ENCODE peak calls at places on chromosomes 1 and 21, in four cellular contexts. T is A549, I is left ventricle myocardium inferior, R is cardiac muscle cell. E is an unnamed sample.

GRCh38 chr1:100034465-100034864 is 64.7 kb downstream of the SLC35A3 start:
- DNase-seq in R (peak; percentile 50), T (peak; percentile 31), I (no peak), E (no peak)

GRCh38 chr1:168879906-168880734 is 151.1 kb upstream of the DPT start:
- DNase-seq in R (peak; percentile 71), T (no peak), I (peak; percentile 20), E (peak; percentile 52)

GRCh38 chr1:185581961-185582725 is 152.0 kb upstream of the HMCN1 start:
- DNase-seq in T (no peak), R (no peak), I (no peak), E (no peak)

GRCh38 chr1:229060140-229060539 is 210.8 kb upstream of the RAB4A start:
- DNase-seq in T (no peak), I (no peak), R (peak; percentile 27), E (no peak)

GRCh38 chr1:42403880-42404400 is 23.3 kb downstream of the RIMKLA start:
- DNase-seq in R (no peak), T (no peak), I (no peak), E (no peak)

GRCh38 chr1:116377564-116378529 is 4.8 kb downstream of the ATP1A1 start:
- DNase-seq in R (peak; percentile 95), I (peak; percentile 78), T (peak; percentile 45), E (peak; percentile 77)

GRCh38 chr1:81547912-81548303 is 252.8 kb upstream of the ADGRL2 start:
- DNase-seq in T (no peak), I (no peak), R (peak; percentile 33), E (no peak)

GRCh38 chr1:44909949-44910594 is 67.0 kb upstream of the PTCH2 start:
- DNase-seq in I (no peak), T (no peak), R (no peak), E (no peak)

GRCh38 chr1:65170511-65171142 is 22.6 kb downstream of the AK4 start:
- DNase-seq in I (peak; percentile 32), T (no peak), R (peak; percentile 85), E (peak; percentile 12)

GRCh38 chr1:85344256-85344694 is 67.8 kb upstream of the BCL10 start:
- DNase-seq in R (peak; percentile 67), T (peak; percentile 65), I (no peak), E (peak; percentile 56)

GRCh38 chr1:41874350-41874749 is 44.4 kb downstream of the HIVEP3 start:
- DNase-seq in T (no peak), R (no peak), I (no peak), E (no peak)

DNA sequence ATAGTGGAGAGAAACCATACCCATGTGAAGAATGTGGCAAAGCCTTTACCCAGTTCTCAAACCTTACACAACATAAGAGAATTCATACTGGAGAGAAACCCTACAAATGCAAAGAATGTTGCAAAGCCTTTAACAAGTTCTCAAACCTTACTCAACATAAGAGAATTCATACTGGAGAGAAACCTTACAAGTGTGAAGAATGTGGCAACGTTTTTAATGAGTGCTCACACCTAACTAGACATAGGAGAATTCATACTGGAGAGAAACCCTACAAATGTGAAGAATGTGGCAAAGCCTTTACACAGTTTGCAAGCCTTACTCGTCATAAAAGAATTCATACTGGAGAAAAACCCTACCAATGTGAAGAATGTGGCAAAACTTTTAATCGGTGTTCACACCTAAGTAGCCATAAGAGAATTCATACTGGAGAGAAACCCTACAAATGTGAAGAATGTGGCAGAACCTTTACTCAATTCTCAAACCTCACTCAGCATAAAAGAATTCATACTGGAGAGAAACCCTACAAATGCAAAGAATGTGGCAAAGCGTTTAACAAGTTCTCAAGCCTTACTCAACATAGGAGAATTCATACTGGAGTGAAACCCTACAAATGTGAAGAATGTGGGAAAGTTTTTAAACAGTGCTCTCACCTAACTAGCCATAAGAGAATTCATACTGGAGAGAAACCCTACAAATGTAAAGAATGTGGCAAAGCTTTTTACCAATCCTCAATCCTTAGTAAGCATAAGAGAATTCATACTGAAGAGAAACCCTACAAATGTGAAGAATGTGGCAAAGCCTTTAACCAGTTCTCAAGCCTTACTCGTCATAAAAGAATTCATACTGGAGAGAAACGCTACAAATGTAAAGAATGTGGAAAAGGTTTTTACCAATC is 80.0 kb downstream of the JMJD4 start:
- DNase-seq in R (no peak), I (no peak), T (no peak), E (no peak)
- H3K9me3 ChIP-seq in R (peaks cover 22% of the 10 kb centered on the region), I (peaks cover 100% of the 10 kb centered on the region), T (peaks cover 94% of the 10 kb centered on the region), E (peaks cover 45% of the 10 kb centered on the region)

GRCh38 chr1:235078480-235078803 is 50.2 kb downstream of the TOMM20 start:
- DNase-seq in I (no peak), R (no peak), T (no peak), E (no peak)
- H3K9me3 ChIP-seq in I (no peaks in the 10 kb centered on the region), R (no peaks in the 10 kb centered on the region), T (no peaks in the 10 kb centered on the region), E (no peaks in the 10 kb centered on the region)

GRCh38 chr1:248589334-248589733 is 8.2 kb downstream of the OR2T10 start:
- DNase-seq in R (no peak), T (no peak), I (no peak), E (no peak)

GRCh38 chr1:248596615-248597014 is 885 bp downstream of the OR2T10 start:
- DNase-seq in I (no peak), R (no peak), T (peak; percentile 10), E (no peak)

GRCh38 chr1:248590055-248590454 is 7.4 kb downstream of the OR2T10 start:
- DNase-seq in I (no peak), T (no peak), R (no peak), E (no peak)

GRCh38 chr1:248592655-248593054 is 4.8 kb downstream of the OR2T10 start:
- DNase-seq in R (no peak), T (no peak), I (no peak), E (no peak)

DNA sequence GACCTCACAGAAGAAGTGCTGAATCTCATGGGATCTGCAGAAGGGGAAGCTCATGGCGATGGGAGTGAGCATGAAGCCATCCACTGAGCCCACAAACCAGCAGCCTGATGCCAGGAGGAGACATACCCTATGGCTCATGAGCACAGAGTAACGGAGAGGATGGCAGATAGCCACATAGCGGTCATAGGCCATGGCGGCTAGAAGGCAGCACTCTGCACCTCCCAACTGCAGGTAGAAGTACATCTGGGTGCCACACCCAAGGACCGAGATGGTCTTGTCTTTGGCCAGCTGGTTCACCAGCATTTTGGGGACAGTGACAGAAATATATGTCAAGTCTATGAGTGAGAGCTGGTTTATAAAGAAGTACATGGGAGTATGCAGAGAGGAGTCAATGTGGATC is 4.3 kb downstream of the OR2T10 start:
- DNase-seq in I (no peak), T (no peak), R (no peak), E (no peak)
- H3K9me3 ChIP-seq in I (no peaks in the 10 kb centered on the region), T (no peaks in the 10 kb centered on the region), R (no peaks in the 10 kb centered on the region), E (no peaks in the 10 kb centered on the region)

GRCh38 chr1:227526524-227526923 is 36.8 kb upstream of the ZNF678 start:
- DNase-seq in T (no peak), I (no peak), R (no peak), E (no peak)

DNA sequence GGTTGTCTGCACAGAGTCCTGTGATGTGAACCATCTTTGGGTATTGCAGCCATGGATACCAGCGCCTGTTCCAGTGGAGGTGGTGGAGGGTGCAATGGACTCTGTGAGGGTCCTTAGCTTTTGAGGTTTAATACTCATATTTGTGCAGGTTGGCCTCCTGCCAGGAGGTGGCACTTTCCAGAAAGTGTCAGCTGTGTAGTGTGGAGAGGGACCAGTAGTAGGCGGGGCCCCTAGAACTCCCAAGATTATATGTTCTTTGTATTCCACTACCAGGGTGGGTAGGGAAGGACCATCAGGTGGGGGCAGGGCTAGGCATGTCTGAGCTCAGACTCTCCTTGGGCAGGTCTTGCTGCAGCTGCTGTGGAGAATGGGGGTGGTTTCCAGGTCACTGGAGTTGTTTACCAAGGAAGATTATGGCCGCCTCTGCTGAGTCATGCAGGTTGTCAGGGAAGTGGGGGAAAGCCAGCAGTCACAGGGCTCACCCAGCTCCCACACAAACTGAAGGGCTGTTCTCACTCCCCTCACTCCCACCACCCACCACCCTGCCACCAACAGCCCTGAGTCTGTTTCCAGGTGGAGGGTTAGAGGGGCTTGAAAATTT is 31.2 kb upstream of the ZNF678 start:
- DNase-seq in I (no peak), R (no peak), T (no peak), E (no peak)
- H3K9me3 ChIP-seq in I (peaks cover 100% of the 10 kb centered on the region), R (no peaks in the 10 kb centered on the region), T (peaks cover 78% of the 10 kb centered on the region), E (no peaks in the 10 kb centered on the region)

GRCh38 chr21:41403331-41403730 is 22.7 kb upstream of the MX1 start:
- DNase-seq in I (no peak), R (no peak), T (no peak), E (no peak)

GRCh38 chr21:41403966-41404365 is 22.1 kb upstream of the MX1 start:
- DNase-seq in T (no peak), I (no peak), R (no peak), E (no peak)

GRCh38 chr21:41402796-41403195 is 23.2 kb upstream of the MX1 start:
- DNase-seq in T (no peak), R (no peak), I (no peak), E (no peak)

GRCh38 chr21:41399401-41399800 is 26.6 kb upstream of the MX1 start:
- DNase-seq in T (no peak), R (no peak), I (no peak), E (no peak)

GRCh38 chr21:41402231-41402630 is 23.8 kb upstream of the MX1 start:
- DNase-seq in R (no peak), T (no peak), I (no peak), E (no peak)
- H3K9me3 ChIP-seq in R (no peaks in the 10 kb centered on the region), T (no peaks in the 10 kb centered on the region), I (no peaks in the 10 kb centered on the region), E (no peaks in the 10 kb centered on the region)

GRCh38 chr1:248009681-248010080 is 3.8 kb upstream of the OR2L5 start:
- DNase-seq in I (no peak), T (no peak), R (no peak), E (no peak)

GRCh38 chr1:248013229-248013710 is at the start of gene OR2L5:
- DNase-seq in I (no peak), T (no peak), R (no peak), E (no peak)

DNA sequence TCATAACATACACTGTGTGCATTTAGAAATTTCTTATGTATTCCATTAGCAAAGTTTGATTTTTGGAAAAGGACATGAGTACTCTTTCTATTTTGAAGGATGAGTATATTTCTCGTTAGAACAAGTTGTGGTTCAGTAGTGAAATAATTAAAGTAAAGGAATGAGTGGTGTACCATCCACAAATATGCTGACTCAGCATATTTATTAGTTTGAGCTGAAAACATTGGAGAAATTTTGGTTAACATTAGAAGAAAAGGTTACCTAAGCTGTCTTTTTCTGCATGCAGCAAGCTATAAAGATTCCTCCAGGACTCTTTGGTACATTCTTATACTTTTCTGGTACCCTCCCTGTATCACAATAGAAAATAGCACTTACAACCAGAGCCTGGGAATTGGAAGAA is 5.7 kb upstream of the OR2L5 start:
- DNase-seq in I (no peak), T (no peak), R (no peak), E (no peak)
- H3K9me3 ChIP-seq in I (peaks cover 54% of the 10 kb centered on the region), T (peaks cover 5% of the 10 kb centered on the region), R (no peaks in the 10 kb centered on the region), E (no peaks in the 10 kb centered on the region)

GRCh38 chr1:227666286-227666685 is 68.8 kb downstream of the JMJD4 start:
- DNase-seq in R (no peak), I (no peak), T (no peak), E (no peak)
- H3K9me3 ChIP-seq in R (peaks cover 2% of the 10 kb centered on the region), I (peaks cover 100% of the 10 kb centered on the region), T (peaks cover 93% of the 10 kb centered on the region), E (peaks cover 9% of the 10 kb centered on the region)

E was measured in thyroid gland.